ENCODE peak calls at places on chromosomes 16 and 17, in ten cellular contexts. L is fibroblast of mammary gland, J is kidney epithelial cell, W is NB4, I is choroid plexus epithelial cell, D is esophagus squamous epithelium, V is foreskin fibroblast, X is mammary epithelial cell, E is dorsolateral prefrontal cortex, T is right atrium auricular region. C is an unnamed sample.
A peak's percentile ranks its signal among the peaks of the same experiment; 100 is the strongest.

GRCh38 chr16:80507538-80507937 is 33.3 kb upstream of the DYNLRB2 start:
- DNase-seq in D (no peak), W (no peak), L (peak; percentile 30), X (no peak), J (no peak), E (no peak), I (no peak), V (no peak), T (no peak), C (peak; percentile 11)

GRCh38 chr17:62101090-62101489 is 36.0 kb upstream of the MED13 start:
- DNase-seq in V (no peak), L (no peak), D (no peak), T (no peak), X (no peak), J (no peak), W (no peak), E (no peak), I (no peak), C (no peak)

GRCh38 chr16:54280751-54281150 is 5.8 kb downstream of the IRX3 start:
- DNase-seq in I (peak; percentile 47), V (peak; percentile 47), E (no peak), D (no peak), X (peak; percentile 61), T (no peak), W (peak; percentile 77), J (no peak), L (peak; percentile 52), C (peak; percentile 61)

GRCh38 chr17:16178836-16179235 is 36.5 kb downstream of the NCOR1 start:
- DNase-seq in V (peak; percentile 46), W (no peak), L (peak; percentile 66), D (no peak), I (peak; percentile 9), J (no peak), T (no peak), X (peak; percentile 11), E (no peak), C (no peak)

GRCh38 chr17:65514541-65514940 is 46.9 kb downstream of the AXIN2 start:
- DNase-seq in E (no peak), D (no peak), W (no peak), L (peak; percentile 85), I (no peak), X (peak; percentile 31), T (no peak), V (peak; percentile 69), J (no peak), C (peak; percentile 36)

GRCh38 chr16:31471241-31471874 is 594 bp upstream of the TGFB1I1 start:
- DNase-seq in X (no peak), E (no peak), T (no peak), J (no peak), D (no peak), I (no peak), V (peak; percentile 45), W (no peak), L (no peak), C (peak; percentile 34)

GRCh38 chr17:40281663-40282062 is 6.0 kb upstream of the CDC6 start:
- DNase-seq in J (no peak), V (peak; percentile 6), I (peak; percentile 7), L (no peak), D (no peak), E (no peak), T (no peak), X (no peak), W (no peak), C (no peak)

GRCh38 chr17:31550389-31551056 is 159.0 kb downstream of the RAB11FIP4 start:
- DNase-seq in D (no peak), L (peak; percentile 31), X (no peak), I (peak; percentile 44), V (no peak), T (no peak), W (no peak), E (no peak), J (no peak), C (no peak)

GRCh38 chr17:13256545-13256944 is 238.7 kb upstream of the ELAC2 start:
- DNase-seq in W (no peak), V (no peak), X (no peak), I (no peak), T (no peak), D (no peak), L (no peak), E (no peak), J (no peak), C (no peak)

GRCh38 chr17:63716426-63716825 is 16.5 kb upstream of the LIMD2 start:
- DNase-seq in J (no peak), D (no peak), T (no peak), I (no peak), L (no peak), W (no peak), V (no peak), X (no peak), E (no peak), C (no peak)

GRCh38 chr16:66549284-66550131 is at the start of gene TK2:
- DNase-seq in W (peak; percentile 88), E (peak; percentile 51), L (peak; percentile 68), J (no peak), I (peak; percentile 80), T (peak; percentile 75), D (no peak), X (peak; percentile 39), V (peak; percentile 90), C (peak; percentile 83)

GRCh38 chr17:58417300-58418092 is at the start of gene RNF43:
- DNase-seq in J (peak; percentile 94), E (peak; percentile 30), W (peak; percentile 86), V (peak; percentile 85), I (peak; percentile 90), T (peak; percentile 93), L (peak; percentile 74), D (peak; percentile 77), X (peak; percentile 98), C (peak; percentile 78)

GRCh38 chr17:58415371-58416055 is 1.8 kb downstream of the RNF43 start:
- DNase-seq in V (no peak), X (peak; percentile 33), D (no peak), L (no peak), W (no peak), I (no peak), E (no peak), J (no peak), T (no peak), C (no peak)

GRCh38 chr17:58416396-58416795 is 938 bp downstream of the RNF43 start:
- DNase-seq in T (no peak), D (no peak), X (no peak), E (no peak), L (no peak), J (no peak), W (no peak), V (no peak), I (no peak), C (no peak)

GRCh38 chr17:58414596-58414997 is 2.7 kb downstream of the RNF43 start:
- DNase-seq in T (no peak), I (no peak), L (no peak), E (no peak), J (no peak), X (peak; percentile 44), W (no peak), V (no peak), D (no peak), C (no peak)

GRCh38 chr17:58416937-58417299 is 416 bp downstream of the RNF43 start:
- DNase-seq in X (no peak), L (no peak), T (no peak), E (no peak), I (no peak), D (no peak), W (no peak), J (no peak), V (no peak), C (no peak)
- H3K4me3 ChIP-seq in X (peak overlapping the region; percentile 75), L (no peak overlapping the region), T (peak overlapping the region; percentile 26), E (peak overlapping the region; percentile 40), I (no peak overlapping the region), D (peak overlapping the region; percentile 49), W (no peak overlapping the region), J (peak overlapping the region; percentile 49), V (no peak overlapping the region), C (no peak overlapping the region)

DNA sequence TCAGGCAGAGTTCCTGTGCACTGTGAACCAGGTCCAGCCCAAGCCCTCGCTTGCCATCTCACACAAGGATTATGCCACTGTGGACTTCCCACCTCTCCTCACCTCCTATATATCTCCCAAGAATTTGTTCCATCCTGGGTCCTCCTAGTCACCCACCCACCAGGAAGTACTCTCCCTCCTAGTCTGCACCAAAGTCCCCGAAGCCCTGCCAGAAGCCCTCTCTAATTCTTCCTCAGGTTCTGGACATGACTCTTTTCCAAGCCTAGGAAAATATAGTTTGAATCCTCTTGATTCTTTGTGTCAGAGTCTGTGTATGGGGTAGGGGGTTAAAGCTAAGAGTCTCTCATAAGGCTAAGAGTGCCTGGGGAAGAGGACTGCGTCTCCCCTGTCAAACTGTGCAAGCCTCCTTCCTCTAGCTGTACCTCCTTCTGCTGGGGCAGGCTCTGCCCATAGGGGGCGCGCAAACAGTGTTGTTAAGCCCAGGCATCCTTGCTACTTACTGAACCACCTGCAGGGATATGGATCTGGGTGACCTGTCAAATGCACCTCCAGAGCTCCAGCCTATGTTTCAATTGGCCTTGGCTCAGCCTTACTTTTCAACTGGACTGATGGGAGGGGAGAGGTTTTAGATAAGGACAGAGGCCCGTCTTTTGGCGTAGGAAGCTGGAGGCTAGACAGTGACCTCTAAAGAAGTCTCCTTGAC is 16.6 kb upstream of the DLX4 start:
- DNase-seq in J (peak; percentile 28), V (peak; percentile 75), T (peak; percentile 77), I (peak; percentile 76), X (peak; percentile 66), D (no peak), E (peak; percentile 28), W (peak; percentile 82), L (peak; percentile 62), C (peak; percentile 77)
- TF ChIP-seq CTCF in J (peak; percentile 96), V (peak; percentile 89), T (peak; percentile 74), I (peak; percentile 91), X (peak; percentile 97), D (peak; percentile 77), E (peak; percentile 59), W (peak; percentile 97), L (peak; percentile 94), C (peak; percentile 98)

GRCh38 chr17:81813371-81813684 is 9.4 kb downstream of the GCGR start:
- DNase-seq in J (no peak), L (no peak), X (no peak), W (no peak), D (no peak), T (no peak), V (no peak), E (no peak), I (no peak), C (no peak)
- H3K4me3 ChIP-seq in J (no peak overlapping the region), L (no peak overlapping the region), X (no peak overlapping the region), W (no peak overlapping the region), D (no peak overlapping the region), T (no peak overlapping the region), V (no peak overlapping the region), E (no peak overlapping the region), I (no peak overlapping the region), C (no peak overlapping the region)

DNA sequence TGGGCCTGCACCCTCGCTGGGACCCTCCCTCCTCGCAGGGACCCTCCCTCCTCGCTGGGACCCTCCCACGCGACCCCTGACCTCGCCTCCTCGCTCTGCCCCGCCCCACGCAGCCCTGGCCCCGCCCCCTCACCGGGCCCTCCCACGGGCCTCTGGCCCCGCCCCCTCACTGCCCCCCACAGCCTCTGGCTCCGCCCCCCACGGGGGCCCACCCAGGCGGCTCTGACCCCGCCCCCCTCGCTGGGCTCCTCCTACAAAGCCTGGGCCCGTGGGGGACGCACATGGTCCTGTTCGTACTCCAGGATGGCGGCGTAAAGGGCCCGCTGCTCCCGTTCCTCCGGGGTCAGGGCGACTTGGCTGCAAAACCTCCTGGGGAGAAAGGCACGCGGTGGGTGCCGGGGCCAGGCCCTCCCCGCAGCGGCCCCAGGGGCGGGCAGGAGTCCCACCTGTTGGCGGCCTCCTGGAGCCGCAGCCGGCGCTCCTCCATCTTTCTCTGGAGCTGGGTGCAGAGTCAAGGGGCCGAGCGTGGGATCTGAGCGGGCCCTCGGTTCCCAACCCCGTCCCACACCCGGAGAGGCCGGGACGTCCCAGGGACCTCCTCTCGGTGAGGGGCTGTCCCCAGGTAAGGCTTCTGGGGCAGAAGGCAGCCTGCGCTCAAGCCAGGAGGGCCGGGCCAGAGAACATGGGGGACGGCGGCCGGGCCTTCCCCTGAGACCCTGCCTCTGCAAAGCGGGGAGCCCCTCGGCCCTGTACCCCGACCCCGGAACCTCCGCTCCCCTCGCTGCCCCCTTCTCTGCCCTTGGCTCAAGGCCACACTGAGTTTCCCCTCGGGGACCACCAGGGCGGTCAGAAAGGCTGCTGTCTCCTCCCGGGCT is 8.9 kb downstream of the VPS9D1 start:
- DNase-seq in X (peak; percentile 37), V (peak; percentile 90), D (no peak), I (peak; percentile 67), T (no peak), J (no peak), E (no peak), L (peak; percentile 66), W (peak; percentile 79), C (peak; percentile 58)
- TF ChIP-seq CTCF in X (peak; percentile 5), V (no peak), D (no peak), I (no peak), T (no peak), J (no peak), E (no peak), L (no peak), W (no peak), C (no peak)